ENCODE peak calls at places on chromosomes 5 and 9, in eight cellular contexts. S is upper lobe of right lung; V is cardiac fibroblast; I is astrocyte of the spinal cord; K is fibroblast of pulmonary artery; E is HCT116; Y is GM23338; B is CD4-positive, alpha-beta T cell. O is an unnamed sample.

GRCh38 chr9:129109952-129110739 is 447 bp downstream of the CRAT start:
- DNase-seq in S (no peak), V (peak), I (no peak), K (peak), E (no peak), Y (peak), B (no peak), O (no peak)

GRCh38 chr5:135076801-135077200 is 42.8 kb upstream of the PITX1 start:
- DNase-seq in S (no peak), V (no peak), I (no peak), K (no peak), E (no peak), Y (no peak), B (no peak), O (no peak)

GRCh38 chr9:120893585-120893857 is 16.5 kb upstream of the PHF19 start:
- DNase-seq in S (no peak), V (no peak), I (peak), K (no peak), E (no peak), Y (no peak), B (no peak), O (peak)

GRCh38 chr9:21968331-21969010 is 25.7 kb downstream of the CDKN2A start:
- DNase-seq in S (no peak), V (peak), I (peak), K (no peak), E (no peak), Y (peak), B (no peak), O (no peak)

GRCh38 chr5:137757634-137758033 is 3.5 kb upstream of the HNRNPA0 start:
- DNase-seq in S (no peak), V (no peak), I (no peak), K (no peak), E (no peak), Y (no peak), B (no peak), O (no peak)

GRCh38 chr9:37592108-37592951 is at the start of gene TOMM5:
- DNase-seq in S (peak), V (peak), I (peak), K (peak), E (peak), Y (peak), B (peak), O (peak)

GRCh38 chr9:83062011-83062652 is 810 bp downstream of the RASEF start:
- DNase-seq in S (peak), V (peak), I (peak), K (no peak), E (no peak), Y (peak), B (no peak), O (peak)

GRCh38 chr9:70639853-70640814 is 225.7 kb upstream of the KLF9 start:
- DNase-seq in S (no peak), V (peak), I (peak), K (peak), E (peak), Y (peak), B (no peak), O (peak)

GRCh38 chr5:89263846-89264245 is 380.9 kb upstream of the MEF2C start:
- DNase-seq in S (no peak), V (no peak), I (no peak), K (no peak), E (no peak), Y (no peak), B (no peak), O (no peak)

GRCh38 chr9:120755827-120756434 is 37.3 kb downstream of the FBXW2 start:
- DNase-seq in S (no peak), V (peak), I (peak), K (peak), E (peak), Y (peak), B (peak), O (peak)

GRCh38 chr5:39455645-39456044 is 30.9 kb upstream of the DAB2 start:
- DNase-seq in S (no peak), V (no peak), I (no peak), K (no peak), E (no peak), Y (no peak), B (no peak), O (no peak)

GRCh38 chr5:42943931-42944631 is 96.0 kb downstream of the ANXA2R start:
- DNase-seq in S (no peak), V (peak), I (peak), K (no peak), E (no peak), Y (peak), B (no peak), O (no peak)

GRCh38 chr5:61816585-61817450 is 484.8 kb downstream of the ZSWIM6 start:
- DNase-seq in S (no peak), V (no peak), I (no peak), K (no peak), E (no peak), Y (no peak), B (no peak), O (no peak)

GRCh38 chr5:15587941-15588340 is 88.0 kb downstream of the FBXL7 start:
- DNase-seq in S (no peak), V (no peak), I (no peak), K (peak), E (no peak), Y (no peak), B (no peak), O (no peak)

GRCh38 chr9:38316166-38316765 is 76.2 kb upstream of the ALDH1B1 start:
- DNase-seq in S (no peak), V (no peak), I (no peak), K (no peak), E (no peak), Y (no peak), B (no peak), O (no peak)

GRCh38 chr5:98365126-98365525 is 408.3 kb upstream of the RGMB start:
- DNase-seq in S (no peak), V (no peak), I (no peak), K (no peak), E (no peak), Y (no peak), B (no peak), O (no peak)

GRCh38 chr5:84290161-84290560 is 94.5 kb downstream of the EDIL3 start:
- DNase-seq in S (no peak), V (peak), I (peak), K (peak), E (no peak), Y (no peak), B (no peak), O (peak)

GRCh38 chr9:131178382-131178781 is 53.0 kb downstream of the NUP214 start:
- DNase-seq in S (peak), V (peak), I (peak), K (peak), E (peak), Y (peak), B (peak), O (peak)

GRCh38 chr9:98778711-98779530 is 17.4 kb downstream of the ANKS6 start:
- DNase-seq in S (no peak), V (no peak), I (peak), K (no peak), E (no peak), Y (no peak), B (no peak), O (peak)

GRCh38 chr9:128393171-128393761 is 22.1 kb downstream of the URM1 start:
- DNase-seq in S (no peak), V (no peak), I (no peak), K (no peak), E (no peak), Y (peak), B (no peak), O (no peak)

GRCh38 chr5:1865948-1866347 is 16.8 kb downstream of the IRX4 start:
- DNase-seq in S (no peak), V (no peak), I (no peak), K (no peak), E (no peak), Y (no peak), B (no peak), O (no peak)

GRCh38 chr9:87554177-87554940 is 56.7 kb downstream of the DAPK1 start:
- DNase-seq in S (no peak), V (no peak), I (no peak), K (no peak), E (no peak), Y (peak), B (no peak), O (no peak)

GRCh38 chr5:129511291-129511690 is 51.2 kb downstream of the ADAMTS19 start:
- DNase-seq in S (no peak), V (peak), I (peak), K (peak), E (no peak), Y (no peak), B (no peak), O (no peak)

GRCh38 chr9:110160163-110160562 is 47.8 kb downstream of the C9orf152 start:
- DNase-seq in S (no peak), V (no peak), I (no peak), K (peak), E (no peak), Y (no peak), B (no peak), O (peak)

GRCh38 chr5:72752909-72753308 is 63.6 kb upstream of the TNPO1 start:
- DNase-seq in S (no peak), V (no peak), I (no peak), K (no peak), E (no peak), Y (no peak), B (no peak), O (no peak)

GRCh38 chr9:34379334-34380033 is 2.8 kb upstream of the MYORG start:
- DNase-seq in S (peak), V (peak), I (peak), K (peak), E (peak), Y (peak), B (peak), O (peak)

GRCh38 chr5:126884269-126884819 is 107.4 kb downstream of the LMNB1 start:
- DNase-seq in S (no peak), V (peak), I (peak), K (peak), E (peak), Y (no peak), B (no peak), O (peak)

GRCh38 chr5:112951124-112951702 is 25.4 kb upstream of the DCP2 start:
- DNase-seq in S (no peak), V (no peak), I (no peak), K (no peak), E (no peak), Y (no peak), B (no peak), O (no peak)

GRCh38 chr5:172852490-172853354 is 18.7 kb downstream of the ERGIC1 start:
- DNase-seq in S (no peak), V (peak), I (peak), K (no peak), E (no peak), Y (no peak), B (no peak), O (no peak)

GRCh38 chr9:130294664-130295063 is 29.1 kb downstream of the HMCN2 start:
- DNase-seq in S (no peak), V (no peak), I (no peak), K (no peak), E (no peak), Y (no peak), B (no peak), O (no peak)

GRCh38 chr5:147989977-147990376 is 73.8 kb upstream of the SPINK5 start:
- DNase-seq in S (no peak), V (peak), I (no peak), K (no peak), E (no peak), Y (no peak), B (no peak), O (no peak)

GRCh38 chr5:14242871-14243383 is 99.8 kb downstream of the TRIO start:
- DNase-seq in S (no peak), V (no peak), I (no peak), K (no peak), E (no peak), Y (no peak), B (no peak), O (no peak)

GRCh38 chr5:95895771-95896170 is 65.9 kb downstream of the ELL2 start:
- DNase-seq in S (no peak), V (peak), I (peak), K (peak), E (no peak), Y (peak), B (no peak), O (no peak)

GRCh38 chr9:120892177-120892747 is 15.3 kb upstream of the PHF19 start:
- DNase-seq in S (no peak), V (no peak), I (no peak), K (no peak), E (no peak), Y (no peak), B (no peak), O (no peak)

GRCh38 chr5:104659497-104659896 is 1096.9 kb upstream of the NUDT12 start:
- DNase-seq in S (no peak), V (no peak), I (no peak), K (no peak), E (no peak), Y (no peak), B (no peak), O (no peak)

GRCh38 chr9:114180701-114181582 is 25.6 kb downstream of the COL27A1 start:
- DNase-seq in S (no peak), V (no peak), I (peak), K (peak), E (no peak), Y (peak), B (no peak), O (peak)

GRCh38 chr5:150590979-150591411 is 49.5 kb upstream of the SYNPO start:
- DNase-seq in S (peak), V (no peak), I (no peak), K (peak), E (no peak), Y (peak), B (no peak), O (no peak)

GRCh38 chr9:33172256-33172678 is 5.1 kb upstream of the B4GALT1 start:
- DNase-seq in S (no peak), V (peak), I (no peak), K (peak), E (no peak), Y (no peak), B (no peak), O (peak)

DNA sequence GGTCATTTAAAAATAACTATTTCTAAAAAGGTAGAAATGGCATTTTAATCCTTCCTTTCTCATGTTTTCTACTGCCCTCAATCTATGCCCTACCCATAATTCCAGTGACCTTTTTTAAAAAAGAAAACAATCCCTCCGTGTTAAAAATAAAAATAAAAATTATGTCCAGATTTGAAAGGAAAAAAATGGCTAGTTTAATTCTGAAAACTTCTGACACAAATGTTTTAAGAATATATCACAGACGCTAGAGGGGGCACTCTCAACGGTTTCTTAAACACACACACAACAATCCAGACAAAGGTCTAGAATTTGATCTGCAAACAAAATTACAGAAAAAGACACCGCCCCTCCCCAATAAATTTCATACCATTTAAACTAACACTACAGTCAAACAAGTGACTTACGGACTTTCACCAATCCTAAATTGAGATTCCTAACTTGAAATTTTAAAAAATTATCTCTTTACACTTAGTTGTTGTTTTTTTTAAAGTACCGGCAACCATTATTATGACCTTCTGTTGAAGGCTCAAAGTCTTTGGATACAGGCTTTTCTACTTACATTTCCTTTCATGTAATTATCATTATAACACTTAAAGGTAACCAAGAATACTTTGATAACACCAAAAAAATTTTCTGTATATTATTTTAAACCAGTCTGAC is 38.2 kb downstream of the CLINT1 start:
- DNase-seq in S (no peak), V (peak), I (peak), K (peak), E (peak), Y (peak), B (no peak), O (peak)
- TF ChIP-seq CTCF in S (peak), V (peak), I (peak), K (peak), E (peak), Y (peak), B (peak), O (peak)

DNA sequence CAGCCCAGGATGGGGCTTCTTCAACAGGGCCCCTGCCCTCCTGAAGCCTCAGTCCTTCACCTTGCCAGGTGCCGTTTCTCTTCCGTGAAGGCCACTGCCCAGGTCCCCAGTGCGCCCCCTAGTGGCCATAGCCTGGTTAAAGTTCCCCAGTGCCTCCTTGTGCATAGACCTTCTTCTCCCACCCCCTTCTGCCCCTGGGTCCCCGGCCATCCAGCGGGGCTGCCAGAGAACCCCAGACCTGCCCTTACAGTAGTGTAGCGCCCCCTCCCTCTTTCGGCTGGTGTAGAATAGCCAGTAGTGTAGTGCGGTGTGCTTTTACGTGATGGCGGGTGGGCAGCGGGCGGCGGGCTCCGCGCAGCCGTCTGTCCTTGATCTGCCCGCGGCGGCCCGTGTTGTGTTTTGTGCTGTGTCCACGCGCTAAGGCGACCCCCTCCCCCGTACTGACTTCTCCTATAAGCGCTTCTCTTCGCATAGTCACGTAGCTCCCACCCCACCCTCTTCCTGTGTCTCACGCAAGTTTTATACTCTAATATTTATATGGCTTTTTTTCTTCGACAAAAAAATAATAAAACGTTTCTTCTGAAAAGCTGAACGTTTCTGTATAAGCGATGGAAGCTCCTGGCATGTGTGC is 23.6 kb downstream of the PCDHGC5 start:
- DNase-seq in S (peak), V (peak), I (peak), K (peak), E (peak), Y (peak), B (peak), O (peak)
- TF ChIP-seq CTCF in S (peak), V (peak), I (peak), K (peak), E (peak), Y (peak), B (peak), O (peak)

GRCh38 chr9:134191455-134192209 is 27.3 kb upstream of the RNU6ATAC start:
- DNase-seq in S (peak), V (no peak), I (no peak), K (no peak), E (no peak), Y (no peak), B (no peak), O (no peak)

GRCh38 chr9:134189167-134189474 is 24.8 kb upstream of the RNU6ATAC start:
- DNase-seq in S (peak), V (no peak), I (no peak), K (no peak), E (no peak), Y (no peak), B (no peak), O (no peak)

GRCh38 chr9:134189475-134190231 is 25.3 kb upstream of the RNU6ATAC start:
- DNase-seq in S (peak), V (no peak), I (no peak), K (no peak), E (no peak), Y (no peak), B (no peak), O (no peak)

GRCh38 chr9:134188421-134189166 is 24.2 kb upstream of the RNU6ATAC start:
- DNase-seq in S (peak), V (no peak), I (no peak), K (no peak), E (no peak), Y (no peak), B (no peak), O (no peak)

GRCh38 chr9:134190232-134191121 is 26.1 kb upstream of the RNU6ATAC start:
- DNase-seq in S (peak), V (no peak), I (no peak), K (no peak), E (no peak), Y (no peak), B (no peak), O (no peak)
- TF ChIP-seq CTCF in S (no peak), V (no peak), I (no peak), K (no peak), E (no peak), Y (no peak), B (no peak), O (no peak)

DNA sequence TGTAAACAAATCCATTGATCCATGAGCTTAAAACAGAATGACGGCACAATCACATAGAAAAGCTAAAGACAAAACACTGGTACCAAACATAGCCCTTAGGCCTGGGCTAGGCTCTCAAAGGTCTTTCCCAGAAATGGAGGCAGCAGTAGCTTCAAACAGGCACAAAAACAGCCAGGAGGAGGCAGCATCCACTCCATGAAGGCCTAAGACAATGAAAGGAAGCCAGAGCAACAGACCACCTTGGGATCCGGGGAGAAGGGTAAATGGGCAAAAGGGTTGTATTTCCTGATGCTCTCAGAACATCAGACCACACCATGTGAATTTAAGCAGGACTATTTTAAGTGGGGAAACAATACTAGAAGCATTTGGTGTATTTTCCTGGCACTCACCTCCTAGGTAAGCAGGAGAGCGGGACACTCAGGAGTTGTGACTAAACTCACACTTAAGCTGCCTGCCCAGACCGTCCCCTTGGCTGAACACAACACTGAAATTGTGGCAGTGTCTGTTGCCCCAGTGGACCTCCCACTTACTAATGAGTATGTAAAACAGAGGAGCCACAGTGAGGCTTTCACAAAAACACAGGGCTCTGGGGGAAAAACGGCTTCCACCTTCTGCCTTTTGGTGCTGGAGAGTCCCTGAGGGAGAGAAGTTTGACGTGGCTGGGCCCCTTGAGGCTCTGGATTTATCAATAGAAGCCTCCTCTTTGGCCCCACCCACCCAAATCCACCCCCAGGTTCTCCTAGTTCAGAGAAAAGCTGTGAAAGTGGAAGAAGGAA is 11.9 kb downstream of the GNPDA1 start:
- DNase-seq in S (no peak), V (peak), I (peak), K (peak), E (no peak), Y (peak), B (no peak), O (peak)
- TF ChIP-seq CTCF in S (peak), V (peak), I (peak), K (peak), E (peak), Y (peak), B (peak), O (peak)

DNA sequence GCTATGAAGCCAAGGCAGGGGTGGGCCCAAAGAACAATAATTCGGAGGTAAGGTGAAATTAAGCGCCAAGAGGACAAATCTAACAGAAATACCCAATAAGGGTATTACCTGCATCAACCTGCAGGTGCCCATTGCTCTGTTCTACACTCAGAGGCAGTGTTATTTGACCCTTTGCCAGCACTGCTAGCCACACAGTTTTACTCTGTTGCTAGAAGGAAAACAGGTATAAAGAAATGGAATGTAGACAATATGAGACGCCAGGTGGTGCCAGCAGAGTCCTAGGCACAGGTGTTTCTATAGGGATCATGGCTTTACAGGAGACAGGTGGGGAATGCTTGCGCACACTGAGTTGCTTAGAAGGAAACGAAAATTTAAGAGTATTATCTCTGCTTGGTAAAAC is 201.3 kb downstream of the HTR1A start:
- DNase-seq in S (no peak), V (no peak), I (no peak), K (no peak), E (no peak), Y (peak), B (no peak), O (no peak)
- TF ChIP-seq CTCF in S (no peak), V (no peak), I (no peak), K (no peak), E (no peak), Y (no peak), B (no peak), O (no peak)